ENCODE peak calls at places on chromosome 18, in seven cellular contexts. One of them, this sample, is unnamed.

GRCh38 chr18:3059272-3059671 is 46.3 kb upstream of the LPIN2 start:
- DNase-seq in H1: no peak
- DNase-seq in mesenchymal stem cell: no peak
- DNase-seq in IMR-90: no peak
- DNase-seq in mesendoderm: no peak
- DNase-seq in H9: no peak
- DNase-seq in trophoblast cell: no peak
- DNase-seq in this sample: no peak

GRCh38 chr18:24915547-24915946 is 436.4 kb downstream of the ZNF521 start:
- DNase-seq in H1: no peak
- DNase-seq in mesenchymal stem cell: peak; percentile 79
- DNase-seq in IMR-90: peak; percentile 75
- DNase-seq in mesendoderm: no peak
- DNase-seq in H9: no peak
- DNase-seq in trophoblast cell: no peak
- DNase-seq in this sample: no peak

GRCh38 chr18:1013951-1014350 is 109.3 kb downstream of the ADCYAP1 start:
- DNase-seq in H1: no peak
- DNase-seq in mesenchymal stem cell: no peak
- DNase-seq in IMR-90: no peak
- DNase-seq in mesendoderm: peak; percentile 33
- DNase-seq in H9: no peak
- DNase-seq in trophoblast cell: no peak
- DNase-seq in this sample: no peak

GRCh38 chr18:54647176-54647575 is 56.1 kb downstream of the DYNAP start:
- DNase-seq in H1: no peak
- DNase-seq in mesenchymal stem cell: peak; percentile 13
- DNase-seq in IMR-90: peak; percentile 4
- DNase-seq in mesendoderm: peak; percentile 67
- DNase-seq in H9: peak; percentile 38
- DNase-seq in trophoblast cell: peak; percentile 60
- DNase-seq in this sample: peak; percentile 11

GRCh38 chr18:48361801-48362200 is 47.4 kb downstream of the ZBTB7C start:
- DNase-seq in H1: no peak
- DNase-seq in mesenchymal stem cell: no peak
- DNase-seq in IMR-90: no peak
- DNase-seq in mesendoderm: no peak
- DNase-seq in H9: peak; percentile 14
- DNase-seq in trophoblast cell: no peak
- DNase-seq in this sample: no peak

GRCh38 chr18:42412896-42413295 is 457.9 kb downstream of the PIK3C3 start:
- DNase-seq in H1: no peak
- DNase-seq in mesenchymal stem cell: peak; percentile 22
- DNase-seq in IMR-90: no peak
- DNase-seq in mesendoderm: peak; percentile 83
- DNase-seq in H9: no peak
- DNase-seq in trophoblast cell: peak; percentile 36
- DNase-seq in this sample: no peak

GRCh38 chr18:75066223-75066622 is 142.7 kb downstream of the PTGR3 start:
- DNase-seq in H1: no peak
- DNase-seq in mesenchymal stem cell: no peak
- DNase-seq in IMR-90: no peak
- DNase-seq in mesendoderm: no peak
- DNase-seq in H9: no peak
- DNase-seq in trophoblast cell: no peak
- DNase-seq in this sample: no peak

GRCh38 chr18:56726906-56727305 is 75.7 kb downstream of the WDR7 start:
- DNase-seq in H1: no peak
- DNase-seq in mesenchymal stem cell: no peak
- DNase-seq in IMR-90: no peak
- DNase-seq in mesendoderm: no peak
- DNase-seq in H9: no peak
- DNase-seq in trophoblast cell: no peak
- DNase-seq in this sample: no peak

GRCh38 chr18:32980896-32981295 is 208.1 kb upstream of the KLHL14 start:
- DNase-seq in H1: no peak
- DNase-seq in mesenchymal stem cell: peak; percentile 41
- DNase-seq in IMR-90: no peak
- DNase-seq in mesendoderm: no peak
- DNase-seq in H9: no peak
- DNase-seq in trophoblast cell: no peak
- DNase-seq in this sample: no peak

GRCh38 chr18:69774831-69775230 is 172.8 kb downstream of the CD226 start:
- DNase-seq in H1: no peak
- DNase-seq in mesenchymal stem cell: no peak
- DNase-seq in IMR-90: peak; percentile 16
- DNase-seq in mesendoderm: no peak
- DNase-seq in H9: no peak
- DNase-seq in trophoblast cell: no peak
- DNase-seq in this sample: no peak

GRCh38 chr18:4093676-4094075 is 361.4 kb downstream of the DLGAP1 start:
- DNase-seq in H1: no peak
- DNase-seq in mesenchymal stem cell: no peak
- DNase-seq in IMR-90: no peak
- DNase-seq in mesendoderm: no peak
- DNase-seq in H9: no peak
- DNase-seq in trophoblast cell: no peak
- DNase-seq in this sample: no peak
- H3K9ac ChIP-seq in H1: no peak overlapping the region
- H3K9ac ChIP-seq in mesenchymal stem cell: no peak overlapping the region
- H3K9ac ChIP-seq in IMR-90: no peak overlapping the region
- H3K9ac ChIP-seq in mesendoderm: no peak overlapping the region
- H3K9ac ChIP-seq in H9: no peak overlapping the region
- H3K9ac ChIP-seq in trophoblast cell: no peak overlapping the region
- H3K9ac ChIP-seq in this sample: no peak overlapping the region

GRCh38 chr18:62897153-62897552 is 181.8 kb downstream of the PHLPP1 start:
- DNase-seq in H1: no peak
- DNase-seq in mesenchymal stem cell: peak; percentile 47
- DNase-seq in IMR-90: peak; percentile 73
- DNase-seq in mesendoderm: no peak
- DNase-seq in H9: no peak
- DNase-seq in trophoblast cell: no peak
- DNase-seq in this sample: no peak
- H2AK5ac ChIP-seq in H1: no peak overlapping the region
- H2AK5ac ChIP-seq in mesenchymal stem cell: peak overlapping the region; percentile 87
- H2AK5ac ChIP-seq in IMR-90: peak overlapping the region; percentile 81
- H2AK5ac ChIP-seq in mesendoderm: no peak overlapping the region
- H2AK5ac ChIP-seq in H9: no peak overlapping the region
- H2AK5ac ChIP-seq in trophoblast cell: no peak overlapping the region
- H2AK5ac ChIP-seq in this sample: no peak overlapping the region

GRCh38 chr18:28574175-28574574 is 397.2 kb upstream of the CDH2 start:
- DNase-seq in H1: no peak
- DNase-seq in mesenchymal stem cell: no peak
- DNase-seq in IMR-90: no peak
- DNase-seq in mesendoderm: peak; percentile 42
- DNase-seq in H9: no peak
- DNase-seq in trophoblast cell: no peak
- DNase-seq in this sample: peak; percentile 18
- H3K9ac ChIP-seq in H1: no peak overlapping the region
- H3K9ac ChIP-seq in mesenchymal stem cell: no peak overlapping the region
- H3K9ac ChIP-seq in IMR-90: no peak overlapping the region
- H3K9ac ChIP-seq in mesendoderm: no peak overlapping the region
- H3K9ac ChIP-seq in H9: no peak overlapping the region
- H3K9ac ChIP-seq in trophoblast cell: no peak overlapping the region
- H3K9ac ChIP-seq in this sample: no peak overlapping the region

DNA sequence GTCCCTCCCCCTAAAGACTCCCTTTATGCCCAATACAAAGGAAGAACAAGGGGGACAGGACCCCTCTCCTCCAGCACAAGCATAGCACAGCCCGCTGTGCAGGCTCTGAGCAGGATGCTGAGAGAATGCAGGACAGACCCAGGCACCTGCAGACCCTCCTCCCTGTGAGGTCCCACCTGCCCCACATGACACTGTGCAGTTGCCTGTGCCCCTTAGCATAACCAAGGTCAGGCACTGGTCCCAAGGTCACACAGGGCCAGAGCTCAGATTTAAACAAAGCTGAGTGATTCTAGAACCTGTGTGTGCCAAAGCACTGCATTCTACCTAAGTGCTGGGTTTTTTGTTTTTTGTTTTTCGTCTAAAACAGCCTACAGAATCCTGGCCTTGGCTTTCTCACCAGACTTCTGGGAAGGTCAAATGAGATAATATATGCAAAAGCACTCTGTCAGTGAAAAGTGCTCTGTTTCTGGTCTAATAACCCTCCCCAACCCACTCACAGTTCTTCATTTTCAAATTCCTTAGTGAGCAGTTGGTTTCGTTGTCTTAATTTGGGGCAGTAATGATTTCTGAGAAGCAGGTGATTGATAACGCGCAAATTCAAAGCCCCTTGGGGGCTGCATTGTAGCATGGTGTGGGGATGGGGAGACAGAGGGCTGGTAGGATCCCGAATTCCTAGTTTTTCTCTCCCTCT is 125.7 kb downstream of the KCTD1 start:
- DNase-seq in H1: peak; percentile 33
- DNase-seq in mesenchymal stem cell: no peak
- DNase-seq in IMR-90: no peak
- DNase-seq in mesendoderm: no peak
- DNase-seq in H9: no peak
- DNase-seq in trophoblast cell: no peak
- DNase-seq in this sample: no peak
- H2AK5ac ChIP-seq in H1: no peak overlapping the region
- H2AK5ac ChIP-seq in mesenchymal stem cell: no peak overlapping the region
- H2AK5ac ChIP-seq in IMR-90: no peak overlapping the region
- H2AK5ac ChIP-seq in mesendoderm: no peak overlapping the region
- H2AK5ac ChIP-seq in H9: no peak overlapping the region
- H2AK5ac ChIP-seq in trophoblast cell: no peak overlapping the region
- H2AK5ac ChIP-seq in this sample: no peak overlapping the region

GRCh38 chr18:77132369-77133050 is at the start of gene MBP:
- DNase-seq in H1: peak; percentile 91
- DNase-seq in mesenchymal stem cell: no peak
- DNase-seq in IMR-90: no peak
- DNase-seq in mesendoderm: peak; percentile 74
- DNase-seq in H9: peak; percentile 78
- DNase-seq in trophoblast cell: peak; percentile 69
- DNase-seq in this sample: no peak

GRCh38 chr18:77131652-77132368 is 773 bp downstream of the MBP start:
- DNase-seq in H1: no peak
- DNase-seq in mesenchymal stem cell: peak; percentile 45
- DNase-seq in IMR-90: no peak
- DNase-seq in mesendoderm: no peak
- DNase-seq in H9: no peak
- DNase-seq in trophoblast cell: peak; percentile 62
- DNase-seq in this sample: no peak

GRCh38 chr18:77129150-77129551 is 3.4 kb downstream of the MBP start:
- DNase-seq in H1: no peak
- DNase-seq in mesenchymal stem cell: peak; percentile 78
- DNase-seq in IMR-90: peak; percentile 68
- DNase-seq in mesendoderm: no peak
- DNase-seq in H9: no peak
- DNase-seq in trophoblast cell: peak; percentile 85
- DNase-seq in this sample: no peak

GRCh38 chr18:77130229-77131099 is 2.1 kb downstream of the MBP start:
- DNase-seq in H1: no peak
- DNase-seq in mesenchymal stem cell: no peak
- DNase-seq in IMR-90: no peak
- DNase-seq in mesendoderm: no peak
- DNase-seq in H9: no peak
- DNase-seq in trophoblast cell: no peak
- DNase-seq in this sample: no peak

DNA sequence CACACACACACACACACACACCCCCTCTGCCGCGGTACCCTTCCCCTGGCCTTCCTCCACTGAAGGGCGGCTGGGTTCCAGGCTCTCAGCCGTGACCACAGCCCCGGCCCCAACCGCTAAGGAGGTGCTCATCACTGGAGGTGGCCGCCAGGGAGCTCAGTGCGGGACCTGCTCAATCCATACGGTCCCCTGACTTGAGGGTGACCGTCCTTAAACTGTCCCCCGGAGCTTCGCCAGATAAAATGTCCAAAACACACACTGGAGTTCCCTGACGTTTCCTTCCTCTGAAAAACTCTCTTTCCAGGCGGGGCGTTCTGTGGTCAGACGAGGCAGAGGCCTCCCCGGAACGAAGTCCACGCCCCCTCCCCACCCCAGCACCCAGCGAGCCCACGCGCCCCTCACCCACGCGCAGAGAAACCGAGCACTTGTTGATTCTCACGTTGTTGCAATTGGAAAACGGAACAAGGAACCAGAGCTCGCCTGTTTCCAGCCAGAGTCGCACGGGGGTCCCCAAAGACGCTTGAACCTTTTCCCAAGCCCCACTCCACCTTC is 1.4 kb downstream of the MBP start:
- DNase-seq in H1: no peak
- DNase-seq in mesenchymal stem cell: no peak
- DNase-seq in IMR-90: no peak
- DNase-seq in mesendoderm: no peak
- DNase-seq in H9: no peak
- DNase-seq in trophoblast cell: peak; percentile 33
- DNase-seq in this sample: no peak
- H3K9ac ChIP-seq in H1: no peak overlapping the region
- H3K9ac ChIP-seq in mesenchymal stem cell: peak overlapping the region; percentile 85
- H3K9ac ChIP-seq in IMR-90: peak overlapping the region; percentile 73
- H3K9ac ChIP-seq in mesendoderm: peak overlapping the region; percentile 57
- H3K9ac ChIP-seq in H9: no peak overlapping the region
- H3K9ac ChIP-seq in trophoblast cell: peak overlapping the region; percentile 31
- H3K9ac ChIP-seq in this sample: no peak overlapping the region

GRCh38 chr18:52341617-52342381 is 1.8 kb downstream of the DCC start:
- DNase-seq in H1: peak; percentile 71
- DNase-seq in mesenchymal stem cell: peak; percentile 16
- DNase-seq in IMR-90: no peak
- DNase-seq in mesendoderm: peak; percentile 59
- DNase-seq in H9: peak; percentile 58
- DNase-seq in trophoblast cell: no peak
- DNase-seq in this sample: peak; percentile 56
- H2AK5ac ChIP-seq in H1: no peak overlapping the region
- H2AK5ac ChIP-seq in mesenchymal stem cell: no peak overlapping the region
- H2AK5ac ChIP-seq in IMR-90: no peak overlapping the region
- H2AK5ac ChIP-seq in mesendoderm: no peak overlapping the region
- H2AK5ac ChIP-seq in H9: no peak overlapping the region
- H2AK5ac ChIP-seq in trophoblast cell: no peak overlapping the region
- H2AK5ac ChIP-seq in this sample: no peak overlapping the region

This sample was measured in neuronal stem cell.